ENCODE peak calls at places on chromosomes 4 and X, in nine cellular contexts. X is GM12865, T is esophagus muscularis mucosa, V is natural killer cell, F is H9, S is NB4, D is GM20000, N is cardiac muscle cell, Y is choroid plexus epithelial cell. J is an unnamed sample.

GRCh38 chr4:2534904-2535385 is 1.5 kb upstream of the FAM193A start:
- DNase-seq in X (peak; percentile 7), T (no peak), V (no peak), F (no peak), S (no peak), D (no peak), N (no peak), Y (no peak), J (no peak)

GRCh38 chrX:24838624-24839023 is 144.9 kb downstream of the POLA1 start:
- DNase-seq in X (peak; percentile 26), T (no peak), V (no peak), F (no peak), S (peak; percentile 39), D (peak; percentile 1), N (peak; percentile 54), Y (peak; percentile 62), J (peak; percentile 12)

GRCh38 chr4:88219099-88219498 is 60.7 kb upstream of the ABCG2 start:
- DNase-seq in X (peak; percentile 63), T (peak; percentile 4), V (no peak), F (no peak), S (peak; percentile 65), D (peak; percentile 45), N (peak; percentile 68), Y (peak; percentile 80), J (no peak)

GRCh38 chrX:75131973-75132627 is 24.0 kb downstream of the ABCB7 start:
- DNase-seq in X (no peak), T (no peak), V (no peak), F (no peak), S (no peak), D (no peak), N (no peak), Y (no peak), J (no peak)

GRCh38 chr4:9679704-9680478 is 101.5 kb upstream of the DRD5 start:
- DNase-seq in X (no peak), T (no peak), V (no peak), F (no peak), S (no peak), D (no peak), N (no peak), Y (no peak), J (no peak)

GRCh38 chr4:7354937-7355336 is 79.8 kb downstream of the PSAPL1 start:
- DNase-seq in X (no peak), T (no peak), V (no peak), F (no peak), S (no peak), D (no peak), N (no peak), Y (no peak), J (no peak)

GRCh38 chrX:136186023-136186413 is 38.7 kb downstream of the FHL1 start:
- DNase-seq in X (no peak), T (no peak), V (no peak), F (no peak), S (no peak), D (no peak), N (no peak), Y (no peak), J (no peak)

GRCh38 chr4:37503231-37503630 is 182.9 kb downstream of the RELL1 start:
- DNase-seq in X (no peak), T (no peak), V (no peak), F (no peak), S (no peak), D (no peak), N (no peak), Y (no peak), J (no peak)

GRCh38 chr4:85423414-85423813 is 51.5 kb upstream of the ARHGAP24 start:
- DNase-seq in X (peak; percentile 17), T (no peak), V (no peak), F (no peak), S (no peak), D (no peak), N (no peak), Y (no peak), J (no peak)

GRCh38 chrX:45847966-45848365 is 647.3 kb upstream of the DIPK2B start:
- DNase-seq in X (no peak), T (no peak), V (no peak), F (no peak), S (no peak), D (no peak), N (no peak), Y (peak; percentile 23), J (no peak)

GRCh38 chrX:45851434-45851991 is 650.8 kb upstream of the DIPK2B start:
- DNase-seq in X (no peak), T (no peak), V (no peak), F (peak; percentile 82), S (peak; percentile 82), D (peak; percentile 14), N (peak; percentile 37), Y (peak; percentile 11), J (peak; percentile 71)

GRCh38 chrX:45850197-45850774 is 649.6 kb upstream of the DIPK2B start:
- DNase-seq in X (no peak), T (no peak), V (no peak), F (peak; percentile 26), S (peak; percentile 36), D (peak; percentile 2), N (peak; percentile 1), Y (peak; percentile 23), J (peak; percentile 37)

GRCh38 chrX:45850775-45851433 is 650.2 kb upstream of the DIPK2B start:
- DNase-seq in X (no peak), T (no peak), V (no peak), F (peak; percentile 30), S (peak; percentile 76), D (peak; percentile 13), N (peak; percentile 17), Y (no peak), J (peak; percentile 47)

GRCh38 chrX:45849261-45849660 is 648.6 kb upstream of the DIPK2B start:
- DNase-seq in X (no peak), T (no peak), V (no peak), F (no peak), S (peak; percentile 64), D (peak; percentile 8), N (peak; percentile 30), Y (peak; percentile 88), J (peak; percentile 40)
- TF ChIP-seq CTCF in X (no peak), T (no peak), V (peak; percentile 11), F (peak; percentile 37), S (peak; percentile 29), D (no peak), N (peak; percentile 40), Y (peak; percentile 48), J (peak; percentile 27)

GRCh38 chr4:153465583-153465921 is 608 bp upstream of the TMEM131L start:
- DNase-seq in X (peak; percentile 74), T (peak; percentile 92), V (peak; percentile 36), F (no peak), S (peak; percentile 72), D (peak; percentile 62), N (peak; percentile 52), Y (peak; percentile 70), J (peak; percentile 66)

GRCh38 chr4:153467154-153467896 is 1.2 kb downstream of the TMEM131L start:
- DNase-seq in X (peak; percentile 96), T (no peak), V (no peak), F (peak; percentile 84), S (peak; percentile 55), D (peak; percentile 93), N (peak; percentile 34), Y (no peak), J (peak; percentile 70)

GRCh38 chr4:153465145-153465544 is 1.0 kb upstream of the TMEM131L start:
- DNase-seq in X (no peak), T (no peak), V (no peak), F (no peak), S (peak; percentile 54), D (no peak), N (no peak), Y (no peak), J (no peak)

GRCh38 chr4:153466637-153467153 is 535 bp downstream of the TMEM131L start:
- DNase-seq in X (no peak), T (no peak), V (peak; percentile 37), F (no peak), S (no peak), D (peak; percentile 53), N (peak; percentile 57), Y (no peak), J (peak; percentile 26)

GRCh38 chr4:153465922-153466636 is at the start of gene TMEM131L:
- DNase-seq in X (peak; percentile 86), T (peak; percentile 93), V (peak; percentile 47), F (peak; percentile 81), S (peak; percentile 85), D (peak; percentile 94), N (peak; percentile 88), Y (peak; percentile 64), J (peak; percentile 64)
- TF ChIP-seq CTCF in X (no peak), T (peak; percentile 33), V (no peak), F (no peak), S (no peak), D (peak; percentile 13), N (peak; percentile 14), Y (peak; percentile 34), J (no peak)

GRCh38 chr4:74317616-74318256 is 9.5 kb downstream of the EPGN start:
- DNase-seq in X (no peak), T (no peak), V (no peak), F (no peak), S (no peak), D (no peak), N (no peak), Y (no peak), J (no peak)

GRCh38 chr4:74318270-74318669 is 10.0 kb downstream of the EPGN start:
- DNase-seq in X (no peak), T (no peak), V (no peak), F (no peak), S (no peak), D (no peak), N (no peak), Y (no peak), J (no peak)

GRCh38 chr4:74319506-74319905 is 11.2 kb downstream of the EPGN start:
- DNase-seq in X (no peak), T (no peak), V (no peak), F (no peak), S (no peak), D (no peak), N (no peak), Y (no peak), J (no peak)

GRCh38 chr4:74324262-74324661 is 16.0 kb downstream of the EPGN start:
- DNase-seq in X (no peak), T (no peak), V (no peak), F (no peak), S (no peak), D (no peak), N (no peak), Y (no peak), J (no peak)

DNA sequence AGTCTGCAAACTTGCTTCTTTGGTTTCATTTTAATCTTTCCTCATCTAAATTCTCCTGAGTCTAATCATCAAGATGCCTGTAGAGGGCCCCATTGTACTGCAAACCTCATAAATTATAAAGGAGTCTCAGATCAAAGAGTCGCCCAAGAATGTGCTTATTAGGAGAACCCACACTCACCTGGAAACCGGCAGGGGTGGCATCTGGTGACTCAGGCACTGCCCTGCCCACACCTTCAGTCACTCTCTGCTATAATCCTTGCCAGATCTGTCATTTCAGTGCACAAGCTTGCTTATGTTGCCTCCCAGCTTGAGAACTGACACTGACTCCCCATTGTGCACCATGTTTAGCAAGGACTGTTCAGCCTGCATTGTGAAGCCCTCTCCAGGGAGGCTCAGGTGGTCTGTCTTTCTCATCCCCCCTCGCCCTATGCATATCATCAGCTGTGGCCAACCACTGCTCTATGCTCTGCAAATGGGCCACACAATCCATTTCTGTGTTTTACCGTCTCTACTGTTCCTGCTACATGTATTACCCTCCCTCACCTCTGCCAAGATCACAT is 12.4 kb downstream of the EPGN start:
- DNase-seq in X (peak; percentile 60), T (no peak), V (no peak), F (peak; percentile 66), S (peak; percentile 62), D (peak; percentile 42), N (peak; percentile 60), Y (peak; percentile 82), J (peak; percentile 50)
- TF ChIP-seq CTCF in X (peak; percentile 38), T (peak; percentile 46), V (no peak), F (peak; percentile 67), S (peak; percentile 37), D (no peak), N (peak; percentile 66), Y (peak; percentile 69), J (peak; percentile 51)

GRCh38 chr4:168830777-168831512 is 179.1 kb downstream of the CBR4 start:
- DNase-seq in X (no peak), T (no peak), V (no peak), F (no peak), S (peak; percentile 35), D (no peak), N (no peak), Y (peak; percentile 58), J (no peak)
- TF ChIP-seq CTCF in X (no peak), T (no peak), V (no peak), F (no peak), S (no peak), D (no peak), N (no peak), Y (no peak), J (no peak)